ENCODE peak calls at places on chromosomes 4 and X, in eight cellular contexts. N is activated naive CD4-positive, alpha-beta T cell; T is NCI-H510A; V is mammary epithelial cell; H is T1000; S is pancreas; Q is progenitor cell of endocrine pancreas; Y is activated CD8-positive, alpha-beta memory T cell treated with anti-CD3 and anti-CD28 coated beads for 48 hours. B is an unnamed sample.

GRCh38 chr4:1376391-1376840 is 29.4 kb downstream of the UVSSA start:
- DNase-seq in V (no peak), S (no peak), N (no peak), H (no peak), Q (no peak), T (no peak), Y (no peak), B (no peak)

GRCh38 chrX:22081475-22082092 is 49.5 kb downstream of the PHEX start:
- DNase-seq in S (peak), H (no peak), Q (peak), V (peak), Y (no peak), N (peak), T (no peak), B (peak)

GRCh38 chr4:102868153-102868781 is 525 bp upstream of the CISD2 start:
- DNase-seq in V (no peak), T (no peak), N (no peak), H (no peak), Q (no peak), Y (no peak), S (no peak), B (no peak)

GRCh38 chr4:879730-880079 is 52.4 kb downstream of the GAK start:
- DNase-seq in Q (no peak), V (no peak), H (no peak), T (no peak), Y (peak), N (peak), S (no peak), B (no peak)

GRCh38 chr4:88659061-88659889 is 38.4 kb downstream of the NAP1L5 start:
- DNase-seq in S (no peak), H (no peak), T (no peak), V (peak), Y (no peak), Q (no peak), N (peak), B (peak)

GRCh38 chr4:186693894-186694293 is 29.8 kb downstream of the FAT1 start:
- DNase-seq in Y (no peak), T (no peak), V (no peak), H (no peak), Q (no peak), S (no peak), N (no peak), B (no peak)

GRCh38 chrX:136170109-136170800 is 22.9 kb downstream of the FHL1 start:
- DNase-seq in V (no peak), Y (no peak), S (no peak), T (no peak), Q (no peak), N (no peak), H (no peak), B (no peak)

GRCh38 chr4:54318904-54319303 is 89.8 kb downstream of the PDGFRA start:
- DNase-seq in N (no peak), H (no peak), T (no peak), Q (no peak), Y (no peak), V (peak), S (no peak), B (peak)

GRCh38 chr4:1544861-1545275 is 138.6 kb upstream of the NKX1-1 start:
- DNase-seq in H (no peak), S (no peak), Q (no peak), Y (no peak), V (no peak), T (no peak), N (no peak), B (no peak)

GRCh38 chr4:186676531-186677158 is 47.0 kb downstream of the FAT1 start:
- DNase-seq in N (no peak), S (no peak), T (no peak), Q (no peak), V (peak), H (no peak), Y (no peak), B (peak)

GRCh38 chr4:7676376-7676775 is 241.6 kb upstream of the PSAPL1 start:
- DNase-seq in Y (no peak), T (no peak), N (no peak), Q (no peak), V (no peak), H (no peak), S (no peak), B (no peak)

GRCh38 chr4:145178740-145179139 is 1.6 kb downstream of the OTUD4 start:
- DNase-seq in T (no peak), S (no peak), Q (no peak), Y (no peak), H (no peak), N (no peak), V (peak), B (peak)

GRCh38 chr4:5773271-5773555 is 62.2 kb downstream of the EVC start:
- DNase-seq in T (no peak), Y (no peak), V (peak), S (no peak), N (no peak), Q (no peak), H (no peak), B (peak)

GRCh38 chr4:123659759-123660158 is 263.2 kb downstream of the SPRY1 start:
- DNase-seq in H (no peak), Q (no peak), T (no peak), N (no peak), S (no peak), V (peak), Y (no peak), B (peak)